ENCODE peak calls at places on chromosomes 4 and X, in eight cellular contexts. J is A549, B is K562, N is HCT116, Y is endothelial cell of umbilical vein, K is HepG2, D is GM12878, I is H1. L is an unnamed sample. For H3K9me3, the result is how much of the 10 kb centered on the place peaks cover.

GRCh38 chrX:65667503-65668355 is at the start of gene MSN:
- DNase-seq in J (peak), B (peak), N (no peak), Y (peak), K (no peak), D (no peak), I (peak), L (peak)

GRCh38 chr4:94357624-94358023 is 15.0 kb upstream of the HPGDS start:
- DNase-seq in J (no peak), B (no peak), N (no peak), Y (peak), K (no peak), D (no peak), I (no peak), L (no peak)

GRCh38 chr4:137749466-137749865 is 217.2 kb upstream of the PCDH18 start:
- DNase-seq in J (no peak), B (no peak), N (no peak), Y (peak), K (no peak), D (no peak), I (no peak), L (no peak)

GRCh38 chrX:134365923-134366322 is 94.0 kb upstream of the HPRT1 start:
- DNase-seq in J (peak), B (peak), N (no peak), Y (no peak), K (no peak), D (no peak), I (no peak), L (no peak)

GRCh38 chr4:38122060-38122459 is 161.9 kb downstream of the PTTG2 start:
- DNase-seq in J (no peak), B (no peak), N (no peak), Y (no peak), K (no peak), D (no peak), I (no peak), L (no peak)

GRCh38 chr4:175330236-175330635 is 412.1 kb downstream of the ADAM29 start:
- DNase-seq in J (no peak), B (no peak), N (no peak), Y (no peak), K (no peak), D (no peak), I (no peak), L (no peak)

GRCh38 chr4:76003015-76003414 is 4.3 kb downstream of the CXCL9 start:
- DNase-seq in J (no peak), B (no peak), N (no peak), Y (no peak), K (no peak), D (no peak), I (no peak), L (no peak)

GRCh38 chr4:141177171-141177570 is 43.5 kb upstream of the ZNF330 start:
- DNase-seq in J (no peak), B (no peak), N (no peak), Y (no peak), K (no peak), D (no peak), I (no peak), L (no peak)

GRCh38 chrX:79080131-79080530 is 64.4 kb upstream of the GPR174 start:
- DNase-seq in J (no peak), B (no peak), N (no peak), Y (no peak), K (no peak), D (no peak), I (no peak), L (no peak)

GRCh38 chr4:121696140-121696640 is 590 bp downstream of the ANXA5 start:
- DNase-seq in J (peak), B (no peak), N (no peak), Y (peak), K (peak), D (no peak), I (peak), L (peak)

GRCh38 chrX:107507093-107507743 is 57.8 kb downstream of the FRMPD3 start:
- DNase-seq in J (no peak), B (no peak), N (no peak), Y (no peak), K (no peak), D (no peak), I (no peak), L (peak)

GRCh38 chr4:138555584-138555983 is 313.4 kb upstream of the SLC7A11 start:
- DNase-seq in J (peak), B (peak), N (no peak), Y (no peak), K (peak), D (no peak), I (no peak), L (no peak)

GRCh38 chr4:20589436-20589835 is 110.8 kb upstream of the PACRGL start:
- DNase-seq in J (no peak), B (no peak), N (no peak), Y (peak), K (no peak), D (no peak), I (no peak), L (no peak)

GRCh38 chr4:110970642-110971041 is 347.8 kb upstream of the PITX2 start:
- DNase-seq in J (peak), B (no peak), N (peak), Y (peak), K (peak), D (no peak), I (peak), L (no peak)

GRCh38 chr4:101238706-101239105 is 108.6 kb downstream of the PPP3CA start:
- DNase-seq in J (no peak), B (no peak), N (no peak), Y (peak), K (no peak), D (no peak), I (no peak), L (no peak)

GRCh38 chr4:10639664-10640063 is 44.9 kb downstream of the CLNK start:
- DNase-seq in J (no peak), B (no peak), N (no peak), Y (no peak), K (no peak), D (no peak), I (no peak), L (no peak)

GRCh38 chr4:40606239-40606767 is 23.4 kb downstream of the RBM47 start:
- DNase-seq in J (no peak), B (no peak), N (no peak), Y (no peak), K (no peak), D (no peak), I (no peak), L (no peak)

GRCh38 chr4:13633671-13634070 is 6.1 kb upstream of the BOD1L1 start:
- DNase-seq in J (no peak), B (no peak), N (no peak), Y (no peak), K (no peak), D (no peak), I (no peak), L (no peak)

GRCh38 chrX:9282325-9282724 is 182.5 kb upstream of the TBL1X start:
- DNase-seq in J (no peak), B (no peak), N (no peak), Y (no peak), K (no peak), D (no peak), I (no peak), L (no peak)

GRCh38 chr4:186592961-186593586 is 37.7 kb upstream of the MTNR1A start:
- DNase-seq in J (no peak), B (no peak), N (no peak), Y (no peak), K (no peak), D (no peak), I (no peak), L (no peak)

GRCh38 chr4:56330691-56331090 is 56.6 kb downstream of the AASDH start:
- DNase-seq in J (peak), B (no peak), N (no peak), Y (no peak), K (no peak), D (no peak), I (no peak), L (no peak)

GRCh38 chrX:10769165-10769564 is 148.8 kb upstream of the MID1 start:
- DNase-seq in J (peak), B (peak), N (peak), Y (peak), K (no peak), D (no peak), I (no peak), L (peak)

GRCh38 chrX:106898462-106898861 is 4.7 kb downstream of the RIPPLY1 start:
- DNase-seq in J (peak), B (peak), N (no peak), Y (peak), K (peak), D (peak), I (no peak), L (peak)

GRCh38 chr4:122788935-122789334 is 37.7 kb upstream of the FGF2 start:
- DNase-seq in J (no peak), B (no peak), N (no peak), Y (no peak), K (no peak), D (no peak), I (no peak), L (no peak)

GRCh38 chrX:13597928-13598327 is 28.5 kb downstream of the EGFL6 start:
- DNase-seq in J (peak), B (no peak), N (no peak), Y (no peak), K (no peak), D (no peak), I (no peak), L (no peak)

GRCh38 chr4:145154573-145154972 is 25.8 kb downstream of the OTUD4 start:
- DNase-seq in J (peak), B (no peak), N (no peak), Y (peak), K (peak), D (no peak), I (no peak), L (no peak)

GRCh38 chr4:99574530-99575314 is at the start of gene MTTP:
- DNase-seq in J (no peak), B (no peak), N (no peak), Y (no peak), K (peak), D (no peak), I (no peak), L (no peak)

GRCh38 chrX:71195959-71196727 is 26.9 kb upstream of the GJB1 start:
- DNase-seq in J (no peak), B (no peak), N (no peak), Y (no peak), K (no peak), D (no peak), I (no peak), L (no peak)

GRCh38 chr4:77599378-77599777 is 6.2 kb upstream of the CXCL13 start:
- DNase-seq in J (peak), B (peak), N (peak), Y (peak), K (peak), D (no peak), I (no peak), L (peak)

GRCh38 chr4:184450045-184450444 is 24.3 kb downstream of the IRF2 start:
- DNase-seq in J (no peak), B (no peak), N (no peak), Y (peak), K (no peak), D (no peak), I (no peak), L (no peak)

GRCh38 chr4:92641409-92641808 is 337.6 kb downstream of the GRID2 start:
- DNase-seq in J (no peak), B (no peak), N (no peak), Y (no peak), K (no peak), D (no peak), I (no peak), L (no peak)

GRCh38 chr4:89486042-89486441 is 178.4 kb upstream of the GPRIN3 start:
- DNase-seq in J (peak), B (no peak), N (no peak), Y (peak), K (no peak), D (no peak), I (no peak), L (peak)

GRCh38 chr4:4859799-4860380 is 425 bp downstream of the MSX1 start:
- DNase-seq in J (no peak), B (peak), N (no peak), Y (peak), K (no peak), D (no peak), I (no peak), L (peak)

GRCh38 chr4:5758741-5759140 is 47.7 kb downstream of the EVC start:
- DNase-seq in J (peak), B (no peak), N (peak), Y (peak), K (no peak), D (peak), I (no peak), L (no peak)

GRCh38 chr4:13244342-13244905 is 239.7 kb downstream of the RAB28 start:
- DNase-seq in J (no peak), B (no peak), N (no peak), Y (no peak), K (no peak), D (no peak), I (no peak), L (no peak)

GRCh38 chr4:14667624-14668295 is 334.5 kb upstream of the CPEB2 start:
- DNase-seq in J (peak), B (no peak), N (no peak), Y (no peak), K (no peak), D (no peak), I (no peak), L (no peak)

DNA sequence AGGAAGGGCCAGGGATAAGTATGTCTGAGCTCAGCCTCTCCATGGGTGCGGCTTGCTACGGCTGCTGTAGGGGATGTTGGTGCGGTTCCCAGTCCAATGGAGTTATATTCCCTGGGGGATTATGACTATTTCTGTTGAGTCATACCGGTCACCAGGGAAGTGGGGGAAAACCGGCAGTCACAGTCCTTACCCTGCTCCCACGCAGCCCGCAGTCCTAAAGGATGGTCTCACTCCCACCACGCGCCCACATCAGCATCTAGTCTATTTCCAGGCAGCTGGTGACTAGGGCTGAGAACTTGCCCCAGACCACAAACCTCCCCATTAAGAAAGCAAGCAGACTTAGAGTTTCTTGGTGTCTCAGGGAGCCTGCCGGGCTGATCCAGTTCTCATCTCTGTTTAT is 191.6 kb downstream of the VEGFC start:
- DNase-seq in J (peak), B (no peak), N (no peak), Y (no peak), K (no peak), D (no peak), I (no peak), L (no peak)
- TF ChIP-seq MAX in J (no peak), B (no peak), N (no peak), Y (no peak), K (no peak), D (no peak), I (no peak), L (no peak)

GRCh38 chr4:99863-100262 is 24.4 kb upstream of the ZNF718 start:
- DNase-seq in J (peak), B (no peak), N (peak), Y (no peak), K (no peak), D (no peak), I (no peak), L (no peak)

GRCh38 chr4:98386-98785 is 25.9 kb upstream of the ZNF718 start:
- DNase-seq in J (no peak), B (no peak), N (no peak), Y (no peak), K (no peak), D (no peak), I (no peak), L (no peak)
- H3K9me3 ChIP-seq in J (under half), B (under half), N (under half), Y (under half), K (half or more), D (under half), I (half or more), L (under half)

GRCh38 chrX:1592863-1593201 is 1.4 kb downstream of the AKAP17A start:
- DNase-seq in J (no peak), B (peak), N (no peak), Y (no peak), K (no peak), D (no peak), I (no peak), L (peak)
- TF ChIP-seq MAX in J (no peak), B (no peak), N (no peak), Y (no peak), K (no peak), D (no peak), I (no peak), L (no peak)

GRCh38 chr4:302381-302780 is 2.9 kb downstream of the ZNF732 start:
- DNase-seq in J (no peak), B (no peak), N (no peak), Y (no peak), K (no peak), D (no peak), I (no peak), L (no peak)

GRCh38 chr4:306551-306961 is 1.3 kb upstream of the ZNF732 start:
- DNase-seq in J (no peak), B (no peak), N (no peak), Y (no peak), K (no peak), D (peak), I (no peak), L (no peak)

DNA sequence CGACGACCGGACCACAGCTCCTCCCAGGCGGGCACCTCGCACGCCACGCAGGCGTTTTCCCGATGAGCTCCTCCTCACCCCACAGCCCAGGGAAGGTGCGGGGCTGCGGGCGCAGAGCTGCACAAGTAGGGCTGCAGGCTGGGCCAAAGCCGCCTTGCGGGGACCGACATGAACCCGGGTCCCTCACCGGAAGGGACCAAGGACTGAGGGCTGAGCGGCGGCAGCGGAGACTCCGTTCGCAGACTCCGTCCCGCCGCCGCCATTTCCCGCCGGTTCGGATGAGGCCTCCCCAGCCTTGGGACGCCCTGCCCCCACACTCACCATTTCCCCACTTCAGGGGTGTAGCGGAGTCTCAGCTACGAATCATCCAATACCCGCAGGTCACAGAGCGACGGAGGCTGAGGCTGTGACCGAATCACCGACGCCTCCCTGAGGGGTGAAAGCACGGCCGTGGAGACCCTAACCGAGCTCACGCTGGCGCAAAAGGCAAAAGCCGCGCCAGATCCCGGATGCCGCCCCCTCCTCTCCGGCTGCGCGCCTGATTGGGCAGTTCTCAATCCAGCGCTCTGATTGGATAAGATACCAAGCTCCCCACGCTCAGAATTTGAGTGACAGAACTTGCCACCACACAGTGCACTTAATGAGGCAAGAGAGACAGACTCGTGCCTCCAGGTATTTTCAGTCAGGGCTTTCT is at the start of gene ZNF732:
- DNase-seq in J (no peak), B (peak), N (no peak), Y (peak), K (no peak), D (no peak), I (peak), L (peak)
- H3K9me3 ChIP-seq in J (under half), B (under half), N (under half), Y (under half), K (half or more), D (under half), I (under half), L (under half)

GRCh38 chr4:8076023-8076422 is 82.6 kb downstream of the ABLIM2 start:
- DNase-seq in J (no peak), B (no peak), N (no peak), Y (no peak), K (no peak), D (no peak), I (no peak), L (no peak)

GRCh38 chr4:8070751-8071718 is 87.6 kb downstream of the ABLIM2 start:
- DNase-seq in J (no peak), B (no peak), N (no peak), Y (no peak), K (no peak), D (no peak), I (no peak), L (peak)

GRCh38 chr4:8072235-8072968 is 86.2 kb downstream of the ABLIM2 start:
- DNase-seq in J (no peak), B (no peak), N (no peak), Y (no peak), K (no peak), D (no peak), I (no peak), L (no peak)

GRCh38 chr4:8071741-8072140 is 86.9 kb downstream of the ABLIM2 start:
- DNase-seq in J (no peak), B (no peak), N (no peak), Y (no peak), K (no peak), D (no peak), I (no peak), L (no peak)

DNA sequence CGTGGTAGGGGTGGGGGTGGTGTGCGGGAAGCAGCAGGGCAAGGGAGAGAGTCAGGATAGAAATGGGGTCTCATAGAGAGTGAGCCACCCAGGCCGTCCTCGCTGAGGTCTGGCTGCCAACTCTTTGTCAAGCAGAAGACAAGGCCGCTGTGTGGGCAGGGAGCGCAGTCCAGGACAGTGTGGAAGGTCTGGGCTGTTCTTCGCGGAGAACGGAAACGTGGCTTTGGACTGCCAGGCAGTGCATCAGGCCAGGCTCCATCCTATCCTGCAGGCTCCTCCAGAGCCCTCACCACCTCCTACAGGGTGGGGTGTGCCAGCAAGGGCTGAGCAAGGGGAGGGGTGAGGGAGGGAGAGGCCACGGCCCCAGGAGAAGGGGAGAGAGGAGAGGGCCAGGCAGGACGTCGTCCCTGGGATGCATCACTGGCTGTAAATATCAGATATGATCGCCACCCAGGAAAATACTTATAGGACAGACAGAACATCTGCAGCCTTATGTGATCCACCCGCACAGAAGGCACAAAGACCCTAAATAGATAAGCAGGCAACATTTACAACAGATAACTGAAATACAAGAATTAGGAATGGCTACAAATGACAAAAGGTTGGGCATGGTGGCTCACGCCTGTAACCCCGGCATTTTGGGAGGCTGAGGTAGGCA is 85.3 kb downstream of the ABLIM2 start:
- DNase-seq in J (no peak), B (no peak), N (no peak), Y (no peak), K (no peak), D (no peak), I (no peak), L (peak)
- TF ChIP-seq MAX in J (no peak), B (no peak), N (no peak), Y (no peak), K (no peak), D (no peak), I (no peak), L (no peak)

GRCh38 chrX:148672526-148672925 is 172.1 kb downstream of the AFF2 start:
- DNase-seq in J (no peak), B (no peak), N (no peak), Y (no peak), K (no peak), D (no peak), I (no peak), L (no peak)

GRCh38 chrX:148665001-148665400 is 164.6 kb downstream of the AFF2 start:
- DNase-seq in J (no peak), B (no peak), N (no peak), Y (no peak), K (no peak), D (no peak), I (no peak), L (no peak)

GRCh38 chrX:148670277-148670676 is 169.9 kb downstream of the AFF2 start:
- DNase-seq in J (no peak), B (no peak), N (no peak), Y (no peak), K (no peak), D (no peak), I (no peak), L (no peak)
- H3K9me3 ChIP-seq in J (under half), B (under half), N (under half), Y (under half), K (under half), D (under half), I (under half), L (under half)